ENCODE peak calls at places on chromosomes 4 and X, in ten cellular contexts. One of them, this sample, is unnamed. For H3K27me3, the result is how much of the 10 kb centered on the place peaks cover.

GRCh38 chr4:40662962-40663604 is 33.4 kb upstream of the RBM47 start:
- DNase-seq in suprapubic skin: no peak
- DNase-seq in prostate gland: no peak
- DNase-seq in transverse colon: no peak
- DNase-seq in esophagus muscularis mucosa: no peak
- DNase-seq in endothelial cell of umbilical vein: peak
- DNase-seq in K562: no peak
- DNase-seq in stomach: no peak
- DNase-seq in vagina: no peak
- DNase-seq in spleen: peak
- DNase-seq in this sample: peak

GRCh38 chrX:103310592-103311400 is at the start of gene BEX2:
- DNase-seq in esophagus muscularis mucosa: no peak
- DNase-seq in stomach: peak
- DNase-seq in suprapubic skin: peak
- DNase-seq in endothelial cell of umbilical vein: peak
- DNase-seq in transverse colon: peak
- DNase-seq in spleen: peak
- DNase-seq in K562: peak
- DNase-seq in prostate gland: peak
- DNase-seq in vagina: no peak
- DNase-seq in this sample: peak

GRCh38 chr4:186587416-186588018 is 32.1 kb upstream of the MTNR1A start:
- DNase-seq in spleen: no peak
- DNase-seq in prostate gland: peak
- DNase-seq in endothelial cell of umbilical vein: peak
- DNase-seq in transverse colon: peak
- DNase-seq in stomach: peak
- DNase-seq in K562: peak
- DNase-seq in esophagus muscularis mucosa: no peak
- DNase-seq in suprapubic skin: peak
- DNase-seq in vagina: peak
- DNase-seq in this sample: peak

GRCh38 chr4:189787216-189788031 is 153.2 kb upstream of the FRG1 start:
- DNase-seq in esophagus muscularis mucosa: no peak
- DNase-seq in K562: no peak
- DNase-seq in endothelial cell of umbilical vein: no peak
- DNase-seq in spleen: no peak
- DNase-seq in prostate gland: no peak
- DNase-seq in transverse colon: no peak
- DNase-seq in stomach: no peak
- DNase-seq in vagina: no peak
- DNase-seq in suprapubic skin: no peak
- DNase-seq in this sample: no peak

GRCh38 chrX:129743835-129744234 is 5.1 kb downstream of the XPNPEP2 start:
- DNase-seq in suprapubic skin: no peak
- DNase-seq in stomach: no peak
- DNase-seq in K562: no peak
- DNase-seq in endothelial cell of umbilical vein: no peak
- DNase-seq in transverse colon: no peak
- DNase-seq in vagina: no peak
- DNase-seq in spleen: no peak
- DNase-seq in esophagus muscularis mucosa: no peak
- DNase-seq in prostate gland: no peak
- DNase-seq in this sample: no peak

GRCh38 chr4:2931765-2932560 is 31.2 kb downstream of the NOP14 start:
- DNase-seq in K562: no peak
- DNase-seq in vagina: no peak
- DNase-seq in endothelial cell of umbilical vein: peak
- DNase-seq in stomach: peak
- DNase-seq in esophagus muscularis mucosa: no peak
- DNase-seq in spleen: peak
- DNase-seq in suprapubic skin: peak
- DNase-seq in transverse colon: peak
- DNase-seq in prostate gland: no peak
- DNase-seq in this sample: peak

GRCh38 chr4:52195882-52196281 is 144.8 kb downstream of the SPATA18 start:
- DNase-seq in vagina: no peak
- DNase-seq in endothelial cell of umbilical vein: no peak
- DNase-seq in suprapubic skin: no peak
- DNase-seq in transverse colon: no peak
- DNase-seq in stomach: no peak
- DNase-seq in prostate gland: no peak
- DNase-seq in K562: no peak
- DNase-seq in esophagus muscularis mucosa: no peak
- DNase-seq in spleen: no peak
- DNase-seq in this sample: no peak

GRCh38 chr4:152161676-152162330 is 374.1 kb downstream of the FBXW7 start:
- DNase-seq in suprapubic skin: no peak
- DNase-seq in K562: no peak
- DNase-seq in stomach: no peak
- DNase-seq in endothelial cell of umbilical vein: peak
- DNase-seq in transverse colon: no peak
- DNase-seq in vagina: no peak
- DNase-seq in esophagus muscularis mucosa: no peak
- DNase-seq in spleen: no peak
- DNase-seq in prostate gland: no peak
- DNase-seq in this sample: no peak

GRCh38 chr4:139461022-139461421 is 7.1 kb downstream of the RAB33B start:
- DNase-seq in transverse colon: no peak
- DNase-seq in suprapubic skin: no peak
- DNase-seq in vagina: no peak
- DNase-seq in prostate gland: no peak
- DNase-seq in stomach: no peak
- DNase-seq in esophagus muscularis mucosa: no peak
- DNase-seq in endothelial cell of umbilical vein: no peak
- DNase-seq in K562: peak
- DNase-seq in spleen: no peak
- DNase-seq in this sample: no peak

GRCh38 chr4:90181644-90182043 is 54.5 kb downstream of the CCSER1 start:
- DNase-seq in stomach: no peak
- DNase-seq in spleen: no peak
- DNase-seq in vagina: no peak
- DNase-seq in esophagus muscularis mucosa: no peak
- DNase-seq in prostate gland: no peak
- DNase-seq in suprapubic skin: no peak
- DNase-seq in transverse colon: no peak
- DNase-seq in endothelial cell of umbilical vein: no peak
- DNase-seq in K562: no peak
- DNase-seq in this sample: no peak

GRCh38 chrX:124307253-124307907 is 25.1 kb upstream of the TEX13D start:
- DNase-seq in endothelial cell of umbilical vein: no peak
- DNase-seq in K562: no peak
- DNase-seq in esophagus muscularis mucosa: no peak
- DNase-seq in vagina: no peak
- DNase-seq in suprapubic skin: no peak
- DNase-seq in prostate gland: no peak
- DNase-seq in transverse colon: no peak
- DNase-seq in stomach: no peak
- DNase-seq in spleen: no peak
- DNase-seq in this sample: no peak
- H3K27me3 ChIP-seq in endothelial cell of umbilical vein: under half
- H3K27me3 ChIP-seq in K562: under half
- H3K27me3 ChIP-seq in esophagus muscularis mucosa: under half
- H3K27me3 ChIP-seq in vagina: under half
- H3K27me3 ChIP-seq in suprapubic skin: under half
- H3K27me3 ChIP-seq in prostate gland: under half
- H3K27me3 ChIP-seq in transverse colon: under half
- H3K27me3 ChIP-seq in stomach: under half
- H3K27me3 ChIP-seq in spleen: under half
- H3K27me3 ChIP-seq in this sample: under half

GRCh38 chr4:55545681-55546632 is 752 bp downstream of the CLOCK start:
- DNase-seq in vagina: no peak
- DNase-seq in spleen: peak
- DNase-seq in stomach: peak
- DNase-seq in esophagus muscularis mucosa: peak
- DNase-seq in K562: peak
- DNase-seq in suprapubic skin: peak
- DNase-seq in transverse colon: peak
- DNase-seq in prostate gland: peak
- DNase-seq in endothelial cell of umbilical vein: peak
- DNase-seq in this sample: peak

GRCh38 chr4:55547918-55548317 is 1.2 kb upstream of the CLOCK start:
- DNase-seq in esophagus muscularis mucosa: no peak
- DNase-seq in vagina: no peak
- DNase-seq in suprapubic skin: no peak
- DNase-seq in prostate gland: no peak
- DNase-seq in endothelial cell of umbilical vein: no peak
- DNase-seq in transverse colon: no peak
- DNase-seq in K562: no peak
- DNase-seq in spleen: no peak
- DNase-seq in stomach: no peak
- DNase-seq in this sample: no peak

GRCh38 chr4:55547461-55547770 is 707 bp upstream of the CLOCK start:
- DNase-seq in vagina: no peak
- DNase-seq in esophagus muscularis mucosa: no peak
- DNase-seq in stomach: no peak
- DNase-seq in spleen: peak
- DNase-seq in transverse colon: no peak
- DNase-seq in prostate gland: no peak
- DNase-seq in endothelial cell of umbilical vein: no peak
- DNase-seq in K562: no peak
- DNase-seq in suprapubic skin: no peak
- DNase-seq in this sample: peak

GRCh38 chr4:55545133-55545532 is 1.6 kb downstream of the CLOCK start:
- DNase-seq in endothelial cell of umbilical vein: peak
- DNase-seq in esophagus muscularis mucosa: no peak
- DNase-seq in transverse colon: no peak
- DNase-seq in prostate gland: no peak
- DNase-seq in spleen: no peak
- DNase-seq in K562: no peak
- DNase-seq in suprapubic skin: no peak
- DNase-seq in stomach: no peak
- DNase-seq in vagina: no peak
- DNase-seq in this sample: no peak

GRCh38 chr4:55546633-55547460 is at the start of gene CLOCK:
- DNase-seq in esophagus muscularis mucosa: peak
- DNase-seq in K562: peak
- DNase-seq in endothelial cell of umbilical vein: peak
- DNase-seq in transverse colon: peak
- DNase-seq in vagina: peak
- DNase-seq in suprapubic skin: peak
- DNase-seq in stomach: peak
- DNase-seq in spleen: peak
- DNase-seq in prostate gland: peak
- DNase-seq in this sample: peak
- TF ChIP-seq POLR2A in esophagus muscularis mucosa: peak
- TF ChIP-seq POLR2A in K562: peak
- TF ChIP-seq POLR2A in endothelial cell of umbilical vein: peak
- TF ChIP-seq POLR2A in transverse colon: peak
- TF ChIP-seq POLR2A in vagina: peak
- TF ChIP-seq POLR2A in suprapubic skin: peak
- TF ChIP-seq POLR2A in stomach: no peak
- TF ChIP-seq POLR2A in spleen: no peak
- TF ChIP-seq POLR2A in prostate gland: peak
- TF ChIP-seq POLR2A in this sample: peak

DNA sequence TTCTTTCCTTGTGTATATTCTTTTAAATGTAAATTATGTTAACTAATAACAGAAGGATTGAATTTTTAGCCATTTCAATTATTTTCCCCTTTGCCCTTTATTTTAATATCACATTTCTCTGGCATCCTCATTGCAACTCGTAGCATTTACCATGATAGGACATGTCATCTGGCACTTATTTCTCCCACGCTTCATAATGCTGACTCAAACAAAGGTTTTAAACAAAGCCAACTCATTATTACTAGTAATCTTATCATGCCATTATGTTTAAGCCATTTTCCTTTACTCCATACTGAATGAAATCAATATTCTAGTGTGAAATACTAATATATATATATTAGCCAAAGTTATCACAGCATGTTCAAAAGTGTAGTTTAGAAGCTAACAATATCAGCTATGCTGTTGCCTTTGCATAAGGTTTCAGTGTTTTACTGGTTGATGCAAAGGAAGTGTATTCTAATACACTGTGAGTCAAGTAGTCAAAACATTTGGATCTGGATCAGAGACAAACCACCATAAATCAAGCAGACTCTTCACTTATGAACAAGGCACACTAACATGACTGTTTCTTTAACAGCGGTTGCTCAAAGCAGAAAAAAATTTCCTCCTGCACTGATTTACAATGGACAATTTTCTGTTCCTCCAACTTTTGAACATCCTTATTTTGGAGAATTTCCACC is 281.6 kb downstream of the SLC7A11 start:
- DNase-seq in stomach: no peak
- DNase-seq in endothelial cell of umbilical vein: no peak
- DNase-seq in spleen: no peak
- DNase-seq in esophagus muscularis mucosa: no peak
- DNase-seq in suprapubic skin: no peak
- DNase-seq in prostate gland: peak
- DNase-seq in K562: no peak
- DNase-seq in vagina: no peak
- DNase-seq in transverse colon: no peak
- DNase-seq in this sample: no peak
- TF ChIP-seq POLR2AphosphoS5 in stomach: no peak
- TF ChIP-seq POLR2AphosphoS5 in endothelial cell of umbilical vein: no peak
- TF ChIP-seq POLR2AphosphoS5 in spleen: no peak
- TF ChIP-seq POLR2AphosphoS5 in esophagus muscularis mucosa: no peak
- TF ChIP-seq POLR2AphosphoS5 in suprapubic skin: no peak
- TF ChIP-seq POLR2AphosphoS5 in prostate gland: no peak
- TF ChIP-seq POLR2AphosphoS5 in K562: no peak
- TF ChIP-seq POLR2AphosphoS5 in vagina: no peak
- TF ChIP-seq POLR2AphosphoS5 in transverse colon: no peak
- TF ChIP-seq POLR2AphosphoS5 in this sample: no peak

DNA sequence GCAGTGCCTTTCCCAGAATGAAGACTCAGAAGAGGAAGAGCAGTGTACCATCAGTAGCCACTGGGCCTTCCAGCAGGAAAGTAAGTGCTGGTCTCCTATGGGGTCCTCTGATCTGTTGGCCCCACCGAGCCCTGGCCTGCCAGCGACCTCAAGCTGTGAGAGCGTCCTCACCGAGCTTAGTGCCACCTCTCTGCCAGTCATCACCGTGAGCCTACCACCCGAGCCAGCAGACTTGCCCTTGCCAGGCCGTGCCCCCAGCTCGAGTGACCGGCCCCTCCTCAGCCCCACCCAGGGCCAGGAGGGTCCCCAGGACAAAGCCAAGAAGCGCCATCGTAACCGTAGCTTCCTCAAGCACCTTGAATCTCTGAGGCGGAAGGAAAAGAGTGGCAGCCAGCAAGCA is 69.7 kb downstream of the STARD8 start:
- DNase-seq in spleen: peak
- DNase-seq in esophagus muscularis mucosa: no peak
- DNase-seq in endothelial cell of umbilical vein: no peak
- DNase-seq in suprapubic skin: peak
- DNase-seq in transverse colon: no peak
- DNase-seq in vagina: no peak
- DNase-seq in prostate gland: no peak
- DNase-seq in K562: no peak
- DNase-seq in stomach: peak
- DNase-seq in this sample: peak
- H3K27me3 ChIP-seq in spleen: under half
- H3K27me3 ChIP-seq in esophagus muscularis mucosa: under half
- H3K27me3 ChIP-seq in endothelial cell of umbilical vein: under half
- H3K27me3 ChIP-seq in suprapubic skin: under half
- H3K27me3 ChIP-seq in transverse colon: under half
- H3K27me3 ChIP-seq in vagina: under half
- H3K27me3 ChIP-seq in prostate gland: under half
- H3K27me3 ChIP-seq in K562: under half
- H3K27me3 ChIP-seq in stomach: under half
- H3K27me3 ChIP-seq in this sample: under half

GRCh38 chrX:100905620-100906019 is 23.1 kb downstream of the XKRX start:
- DNase-seq in esophagus muscularis mucosa: no peak
- DNase-seq in transverse colon: no peak
- DNase-seq in spleen: no peak
- DNase-seq in stomach: no peak
- DNase-seq in endothelial cell of umbilical vein: no peak
- DNase-seq in suprapubic skin: no peak
- DNase-seq in vagina: no peak
- DNase-seq in prostate gland: no peak
- DNase-seq in K562: no peak
- DNase-seq in this sample: no peak
- TF ChIP-seq POLR2A in esophagus muscularis mucosa: no peak
- TF ChIP-seq POLR2A in transverse colon: no peak
- TF ChIP-seq POLR2A in spleen: no peak
- TF ChIP-seq POLR2A in stomach: no peak
- TF ChIP-seq POLR2A in endothelial cell of umbilical vein: no peak
- TF ChIP-seq POLR2A in suprapubic skin: no peak
- TF ChIP-seq POLR2A in vagina: no peak
- TF ChIP-seq POLR2A in prostate gland: no peak
- TF ChIP-seq POLR2A in K562: no peak
- TF ChIP-seq POLR2A in this sample: no peak

This sample was measured in upper lobe of left lung.